ENCODE peak calls at places on chromosomes 3 and 15, in eight cellular contexts. One of them, this sample, is unnamed.
A peak's percentile ranks its signal among the peaks of the same experiment; 100 is the strongest.

GRCh38 chr15:36896949-36897348 is 203.4 kb downstream of the MEIS2 start:
- DNase-seq in mammary epithelial cell: no peak
- DNase-seq in skeletal muscle cell: no peak
- DNase-seq in astrocyte of the cerebellum: no peak
- DNase-seq in colonic mucosa: no peak
- DNase-seq in mucosa of descending colon: no peak
- DNase-seq in left lung: no peak
- DNase-seq in uterus: peak; percentile 58
- DNase-seq in this sample: no peak

GRCh38 chr3:49607105-49607591 is 52.9 kb downstream of the BSN start:
- DNase-seq in mammary epithelial cell: peak; percentile 55
- DNase-seq in skeletal muscle cell: no peak
- DNase-seq in astrocyte of the cerebellum: no peak
- DNase-seq in colonic mucosa: no peak
- DNase-seq in mucosa of descending colon: no peak
- DNase-seq in left lung: no peak
- DNase-seq in uterus: no peak
- DNase-seq in this sample: peak; percentile 71

GRCh38 chr3:149273096-149273751 is 51.6 kb upstream of the CP start:
- DNase-seq in mammary epithelial cell: peak; percentile 69
- DNase-seq in skeletal muscle cell: peak; percentile 58
- DNase-seq in astrocyte of the cerebellum: peak; percentile 87
- DNase-seq in colonic mucosa: peak; percentile 53
- DNase-seq in mucosa of descending colon: no peak
- DNase-seq in left lung: no peak
- DNase-seq in uterus: peak; percentile 69
- DNase-seq in this sample: peak; percentile 85

GRCh38 chr3:29186982-29187718 is 93.7 kb upstream of the RBMS3 start:
- DNase-seq in mammary epithelial cell: peak; percentile 94
- DNase-seq in skeletal muscle cell: no peak
- DNase-seq in astrocyte of the cerebellum: peak; percentile 54
- DNase-seq in colonic mucosa: no peak
- DNase-seq in mucosa of descending colon: no peak
- DNase-seq in left lung: no peak
- DNase-seq in uterus: no peak
- DNase-seq in this sample: peak; percentile 93

GRCh38 chr3:106176734-106177133 is 307.9 kb upstream of the CBLB start:
- DNase-seq in mammary epithelial cell: no peak
- DNase-seq in skeletal muscle cell: no peak
- DNase-seq in astrocyte of the cerebellum: no peak
- DNase-seq in colonic mucosa: no peak
- DNase-seq in mucosa of descending colon: no peak
- DNase-seq in left lung: no peak
- DNase-seq in uterus: no peak
- DNase-seq in this sample: no peak

GRCh38 chr15:63583027-63583426 is 14.2 kb upstream of the FBXL22 start:
- DNase-seq in mammary epithelial cell: peak; percentile 82
- DNase-seq in skeletal muscle cell: no peak
- DNase-seq in astrocyte of the cerebellum: no peak
- DNase-seq in colonic mucosa: no peak
- DNase-seq in mucosa of descending colon: no peak
- DNase-seq in left lung: no peak
- DNase-seq in uterus: no peak
- DNase-seq in this sample: peak; percentile 82

GRCh38 chr3:153961498-153961897 is 159.7 kb upstream of the ARHGEF26 start:
- DNase-seq in mammary epithelial cell: no peak
- DNase-seq in skeletal muscle cell: no peak
- DNase-seq in astrocyte of the cerebellum: no peak
- DNase-seq in colonic mucosa: no peak
- DNase-seq in mucosa of descending colon: no peak
- DNase-seq in left lung: no peak
- DNase-seq in uterus: no peak
- DNase-seq in this sample: no peak

GRCh38 chr3:73009008-73009407 is 12.4 kb downstream of the PPP4R2 start:
- DNase-seq in mammary epithelial cell: no peak
- DNase-seq in skeletal muscle cell: no peak
- DNase-seq in astrocyte of the cerebellum: no peak
- DNase-seq in colonic mucosa: no peak
- DNase-seq in mucosa of descending colon: no peak
- DNase-seq in left lung: no peak
- DNase-seq in uterus: no peak
- DNase-seq in this sample: no peak

GRCh38 chr3:128910006-128910405 is 30.6 kb downstream of the ACAD9 start:
- DNase-seq in mammary epithelial cell: no peak
- DNase-seq in skeletal muscle cell: no peak
- DNase-seq in astrocyte of the cerebellum: no peak
- DNase-seq in colonic mucosa: no peak
- DNase-seq in mucosa of descending colon: no peak
- DNase-seq in left lung: no peak
- DNase-seq in uterus: no peak
- DNase-seq in this sample: no peak

GRCh38 chr15:48577495-48577894 is 68.0 kb downstream of the FBN1 start:
- DNase-seq in mammary epithelial cell: peak; percentile 25
- DNase-seq in skeletal muscle cell: no peak
- DNase-seq in astrocyte of the cerebellum: no peak
- DNase-seq in colonic mucosa: no peak
- DNase-seq in mucosa of descending colon: no peak
- DNase-seq in left lung: no peak
- DNase-seq in uterus: no peak
- DNase-seq in this sample: peak; percentile 83

GRCh38 chr3:134079111-134079531 is 49.4 kb upstream of the SLCO2A1 start:
- DNase-seq in mammary epithelial cell: peak; percentile 31
- DNase-seq in skeletal muscle cell: no peak
- DNase-seq in astrocyte of the cerebellum: no peak
- DNase-seq in colonic mucosa: no peak
- DNase-seq in mucosa of descending colon: no peak
- DNase-seq in left lung: no peak
- DNase-seq in uterus: no peak
- DNase-seq in this sample: peak; percentile 15

GRCh38 chr3:21042184-21042583 is 708.8 kb downstream of the ZNF385D start:
- DNase-seq in mammary epithelial cell: no peak
- DNase-seq in skeletal muscle cell: no peak
- DNase-seq in astrocyte of the cerebellum: no peak
- DNase-seq in colonic mucosa: no peak
- DNase-seq in mucosa of descending colon: no peak
- DNase-seq in left lung: no peak
- DNase-seq in uterus: no peak
- DNase-seq in this sample: no peak

GRCh38 chr3:88188436-88188835 is 38.7 kb downstream of the C3orf38 start:
- DNase-seq in mammary epithelial cell: peak; percentile 38
- DNase-seq in skeletal muscle cell: peak; percentile 66
- DNase-seq in astrocyte of the cerebellum: no peak
- DNase-seq in colonic mucosa: no peak
- DNase-seq in mucosa of descending colon: no peak
- DNase-seq in left lung: no peak
- DNase-seq in uterus: no peak
- DNase-seq in this sample: no peak

GRCh38 chr15:71448688-71449114 is 333.4 kb downstream of the THSD4 start:
- DNase-seq in mammary epithelial cell: peak; percentile 73
- DNase-seq in skeletal muscle cell: peak; percentile 36
- DNase-seq in astrocyte of the cerebellum: peak; percentile 73
- DNase-seq in colonic mucosa: peak; percentile 53
- DNase-seq in mucosa of descending colon: no peak
- DNase-seq in left lung: no peak
- DNase-seq in uterus: peak; percentile 61
- DNase-seq in this sample: peak; percentile 83

GRCh38 chr3:196757876-196758739 is 18.5 kb downstream of the PAK2 start:
- DNase-seq in mammary epithelial cell: peak; percentile 56
- DNase-seq in skeletal muscle cell: peak; percentile 57
- DNase-seq in astrocyte of the cerebellum: peak; percentile 22
- DNase-seq in colonic mucosa: no peak
- DNase-seq in mucosa of descending colon: no peak
- DNase-seq in left lung: no peak
- DNase-seq in uterus: no peak
- DNase-seq in this sample: peak; percentile 27

GRCh38 chr3:112167758-112168157 is 34.7 kb upstream of the GCSAM start:
- DNase-seq in mammary epithelial cell: no peak
- DNase-seq in skeletal muscle cell: no peak
- DNase-seq in astrocyte of the cerebellum: no peak
- DNase-seq in colonic mucosa: no peak
- DNase-seq in mucosa of descending colon: no peak
- DNase-seq in left lung: no peak
- DNase-seq in uterus: no peak
- DNase-seq in this sample: no peak

GRCh38 chr3:53074761-53075742 is 29.2 kb upstream of the SFMBT1 start:
- DNase-seq in mammary epithelial cell: no peak
- DNase-seq in skeletal muscle cell: no peak
- DNase-seq in astrocyte of the cerebellum: no peak
- DNase-seq in colonic mucosa: no peak
- DNase-seq in mucosa of descending colon: no peak
- DNase-seq in left lung: peak; percentile 12
- DNase-seq in uterus: peak; percentile 8
- DNase-seq in this sample: no peak

GRCh38 chr3:57756022-57756527 is at the start of gene SLMAP:
- DNase-seq in mammary epithelial cell: peak; percentile 97
- DNase-seq in skeletal muscle cell: peak; percentile 85
- DNase-seq in astrocyte of the cerebellum: peak; percentile 94
- DNase-seq in colonic mucosa: peak; percentile 99
- DNase-seq in mucosa of descending colon: peak; percentile 99
- DNase-seq in left lung: peak; percentile 98
- DNase-seq in uterus: peak; percentile 97
- DNase-seq in this sample: peak; percentile 99

GRCh38 chr3:57757642-57758297 is 1.7 kb downstream of the SLMAP start:
- DNase-seq in mammary epithelial cell: peak; percentile 46
- DNase-seq in skeletal muscle cell: no peak
- DNase-seq in astrocyte of the cerebellum: no peak
- DNase-seq in colonic mucosa: peak; percentile 34
- DNase-seq in mucosa of descending colon: no peak
- DNase-seq in left lung: no peak
- DNase-seq in uterus: no peak
- DNase-seq in this sample: peak; percentile 50

GRCh38 chr3:57755368-57756021 is 614 bp upstream of the SLMAP start:
- DNase-seq in mammary epithelial cell: peak; percentile 68
- DNase-seq in skeletal muscle cell: peak; percentile 18
- DNase-seq in astrocyte of the cerebellum: no peak
- DNase-seq in colonic mucosa: peak; percentile 69
- DNase-seq in mucosa of descending colon: no peak
- DNase-seq in left lung: peak; percentile 45
- DNase-seq in uterus: peak; percentile 57
- DNase-seq in this sample: peak; percentile 83

GRCh38 chr3:57756528-57757401 is 656 bp downstream of the SLMAP start:
- DNase-seq in mammary epithelial cell: peak; percentile 67
- DNase-seq in skeletal muscle cell: no peak
- DNase-seq in astrocyte of the cerebellum: no peak
- DNase-seq in colonic mucosa: peak; percentile 50
- DNase-seq in mucosa of descending colon: peak; percentile 70
- DNase-seq in left lung: peak; percentile 46
- DNase-seq in uterus: peak; percentile 58
- DNase-seq in this sample: peak; percentile 68

GRCh38 chr3:57758686-57759085 is 2.6 kb downstream of the SLMAP start:
- DNase-seq in mammary epithelial cell: no peak
- DNase-seq in skeletal muscle cell: no peak
- DNase-seq in astrocyte of the cerebellum: no peak
- DNase-seq in colonic mucosa: no peak
- DNase-seq in mucosa of descending colon: no peak
- DNase-seq in left lung: no peak
- DNase-seq in uterus: no peak
- DNase-seq in this sample: no peak
- H3K4me3 ChIP-seq in mammary epithelial cell: peak overlapping the region; percentile 65
- H3K4me3 ChIP-seq in skeletal muscle cell: peak overlapping the region; percentile 80
- H3K4me3 ChIP-seq in astrocyte of the cerebellum: peak overlapping the region; percentile 74
- H3K4me3 ChIP-seq in colonic mucosa: no peak overlapping the region
- H3K4me3 ChIP-seq in mucosa of descending colon: no peak overlapping the region
- H3K4me3 ChIP-seq in left lung: peak overlapping the region; percentile 98
- H3K4me3 ChIP-seq in uterus: peak overlapping the region; percentile 96
- H3K4me3 ChIP-seq in this sample: peak overlapping the region; percentile 68

GRCh38 chr3:143538577-143538981 is 309.7 kb downstream of the SLC9A9 start:
- DNase-seq in mammary epithelial cell: peak; percentile 45
- DNase-seq in skeletal muscle cell: peak; percentile 96
- DNase-seq in astrocyte of the cerebellum: peak; percentile 12
- DNase-seq in colonic mucosa: no peak
- DNase-seq in mucosa of descending colon: no peak
- DNase-seq in left lung: no peak
- DNase-seq in uterus: no peak
- DNase-seq in this sample: peak; percentile 17
- H3K4me3 ChIP-seq in mammary epithelial cell: no peak overlapping the region
- H3K4me3 ChIP-seq in skeletal muscle cell: no peak overlapping the region
- H3K4me3 ChIP-seq in astrocyte of the cerebellum: no peak overlapping the region
- H3K4me3 ChIP-seq in colonic mucosa: no peak overlapping the region
- H3K4me3 ChIP-seq in mucosa of descending colon: no peak overlapping the region
- H3K4me3 ChIP-seq in left lung: no peak overlapping the region
- H3K4me3 ChIP-seq in uterus: no peak overlapping the region
- H3K4me3 ChIP-seq in this sample: no peak overlapping the region

GRCh38 chr3:189288348-189289235 is 116.8 kb downstream of the TPRG1 start:
- DNase-seq in mammary epithelial cell: no peak
- DNase-seq in skeletal muscle cell: no peak
- DNase-seq in astrocyte of the cerebellum: no peak
- DNase-seq in colonic mucosa: no peak
- DNase-seq in mucosa of descending colon: no peak
- DNase-seq in left lung: no peak
- DNase-seq in uterus: no peak
- DNase-seq in this sample: no peak
- H3K4me3 ChIP-seq in mammary epithelial cell: no peak overlapping the region
- H3K4me3 ChIP-seq in skeletal muscle cell: no peak overlapping the region
- H3K4me3 ChIP-seq in astrocyte of the cerebellum: no peak overlapping the region
- H3K4me3 ChIP-seq in colonic mucosa: no peak overlapping the region
- H3K4me3 ChIP-seq in mucosa of descending colon: no peak overlapping the region
- H3K4me3 ChIP-seq in left lung: no peak overlapping the region
- H3K4me3 ChIP-seq in uterus: no peak overlapping the region
- H3K4me3 ChIP-seq in this sample: no peak overlapping the region

GRCh38 chr15:68580883-68581155 is 2.0 kb downstream of the CORO2B start:
- DNase-seq in mammary epithelial cell: no peak
- DNase-seq in skeletal muscle cell: no peak
- DNase-seq in astrocyte of the cerebellum: no peak
- DNase-seq in colonic mucosa: no peak
- DNase-seq in mucosa of descending colon: no peak
- DNase-seq in left lung: no peak
- DNase-seq in uterus: no peak
- DNase-seq in this sample: no peak

GRCh38 chr15:68583321-68583720 is 4.5 kb downstream of the CORO2B start:
- DNase-seq in mammary epithelial cell: no peak
- DNase-seq in skeletal muscle cell: no peak
- DNase-seq in astrocyte of the cerebellum: no peak
- DNase-seq in colonic mucosa: no peak
- DNase-seq in mucosa of descending colon: no peak
- DNase-seq in left lung: no peak
- DNase-seq in uterus: no peak
- DNase-seq in this sample: no peak

GRCh38 chr15:68581725-68582124 is 2.9 kb downstream of the CORO2B start:
- DNase-seq in mammary epithelial cell: no peak
- DNase-seq in skeletal muscle cell: no peak
- DNase-seq in astrocyte of the cerebellum: no peak
- DNase-seq in colonic mucosa: no peak
- DNase-seq in mucosa of descending colon: no peak
- DNase-seq in left lung: no peak
- DNase-seq in uterus: no peak
- DNase-seq in this sample: no peak

GRCh38 chr15:68582864-68583263 is 4.1 kb downstream of the CORO2B start:
- DNase-seq in mammary epithelial cell: no peak
- DNase-seq in skeletal muscle cell: no peak
- DNase-seq in astrocyte of the cerebellum: no peak
- DNase-seq in colonic mucosa: no peak
- DNase-seq in mucosa of descending colon: no peak
- DNase-seq in left lung: no peak
- DNase-seq in uterus: no peak
- DNase-seq in this sample: no peak

GRCh38 chr15:68582236-68582635 is 3.4 kb downstream of the CORO2B start:
- DNase-seq in mammary epithelial cell: no peak
- DNase-seq in skeletal muscle cell: no peak
- DNase-seq in astrocyte of the cerebellum: no peak
- DNase-seq in colonic mucosa: no peak
- DNase-seq in mucosa of descending colon: no peak
- DNase-seq in left lung: no peak
- DNase-seq in uterus: no peak
- DNase-seq in this sample: no peak
- H3K4me3 ChIP-seq in mammary epithelial cell: no peak overlapping the region
- H3K4me3 ChIP-seq in skeletal muscle cell: no peak overlapping the region
- H3K4me3 ChIP-seq in astrocyte of the cerebellum: no peak overlapping the region
- H3K4me3 ChIP-seq in colonic mucosa: no peak overlapping the region
- H3K4me3 ChIP-seq in mucosa of descending colon: no peak overlapping the region
- H3K4me3 ChIP-seq in left lung: no peak overlapping the region
- H3K4me3 ChIP-seq in uterus: no peak overlapping the region
- H3K4me3 ChIP-seq in this sample: no peak overlapping the region

This sample was measured in epithelial cell of esophagus.